ENCODE peak calls at places on chromosomes 4 and X, in seven cellular contexts. One of them, this sample, is unnamed.

GRCh38 chr4:43243433-43244116 is 351.1 kb downstream of the GRXCR1 start:
- DNase-seq in endothelial cell of umbilical vein: no peak
- DNase-seq in fibroblast of lung: no peak
- DNase-seq in ELF-1: no peak
- DNase-seq in NCI-H1694 treated with DMSO at 0.1 percent for 48 hours: no peak
- DNase-seq in Jurkat, Clone E6-1: no peak
- DNase-seq in progenitor cell of endocrine pancreas: no peak
- DNase-seq in this sample: no peak

GRCh38 chr4:152535236-152535902 is 523 bp downstream of the FBXW7 start:
- DNase-seq in progenitor cell of endocrine pancreas: peak; percentile 21
- DNase-seq in fibroblast of lung: no peak
- DNase-seq in ELF-1: no peak
- DNase-seq in Jurkat, Clone E6-1: no peak
- DNase-seq in endothelial cell of umbilical vein: no peak
- DNase-seq in NCI-H1694 treated with DMSO at 0.1 percent for 48 hours: no peak
- DNase-seq in this sample: no peak

GRCh38 chr4:71559957-71560541 is 221.2 kb downstream of the SLC4A4 start:
- DNase-seq in NCI-H1694 treated with DMSO at 0.1 percent for 48 hours: no peak
- DNase-seq in ELF-1: no peak
- DNase-seq in progenitor cell of endocrine pancreas: no peak
- DNase-seq in endothelial cell of umbilical vein: peak; percentile 41
- DNase-seq in Jurkat, Clone E6-1: no peak
- DNase-seq in fibroblast of lung: peak; percentile 89
- DNase-seq in this sample: no peak

GRCh38 chrX:55695227-55696018 is 22.1 kb upstream of the RRAGB start:
- DNase-seq in fibroblast of lung: no peak
- DNase-seq in progenitor cell of endocrine pancreas: no peak
- DNase-seq in endothelial cell of umbilical vein: no peak
- DNase-seq in NCI-H1694 treated with DMSO at 0.1 percent for 48 hours: no peak
- DNase-seq in Jurkat, Clone E6-1: peak; percentile 28
- DNase-seq in ELF-1: no peak
- DNase-seq in this sample: no peak

GRCh38 chr4:90152024-90152423 is 24.8 kb downstream of the CCSER1 start:
- DNase-seq in fibroblast of lung: no peak
- DNase-seq in progenitor cell of endocrine pancreas: no peak
- DNase-seq in Jurkat, Clone E6-1: no peak
- DNase-seq in endothelial cell of umbilical vein: no peak
- DNase-seq in ELF-1: no peak
- DNase-seq in NCI-H1694 treated with DMSO at 0.1 percent for 48 hours: no peak
- DNase-seq in this sample: no peak

GRCh38 chr4:13605330-13605729 is 22.2 kb downstream of the BOD1L1 start:
- DNase-seq in progenitor cell of endocrine pancreas: no peak
- DNase-seq in NCI-H1694 treated with DMSO at 0.1 percent for 48 hours: no peak
- DNase-seq in fibroblast of lung: peak; percentile 22
- DNase-seq in Jurkat, Clone E6-1: no peak
- DNase-seq in endothelial cell of umbilical vein: no peak
- DNase-seq in ELF-1: no peak
- DNase-seq in this sample: no peak

GRCh38 chrX:40996886-40997530 is 88.2 kb upstream of the USP9X start:
- DNase-seq in Jurkat, Clone E6-1: peak; percentile 55
- DNase-seq in NCI-H1694 treated with DMSO at 0.1 percent for 48 hours: peak; percentile 63
- DNase-seq in progenitor cell of endocrine pancreas: no peak
- DNase-seq in ELF-1: peak; percentile 63
- DNase-seq in fibroblast of lung: peak; percentile 85
- DNase-seq in endothelial cell of umbilical vein: peak; percentile 78
- DNase-seq in this sample: no peak

GRCh38 chr4:30746735-30747134 is 26.6 kb downstream of the PCDH7 start:
- DNase-seq in Jurkat, Clone E6-1: no peak
- DNase-seq in NCI-H1694 treated with DMSO at 0.1 percent for 48 hours: no peak
- DNase-seq in ELF-1: no peak
- DNase-seq in progenitor cell of endocrine pancreas: no peak
- DNase-seq in endothelial cell of umbilical vein: no peak
- DNase-seq in fibroblast of lung: no peak
- DNase-seq in this sample: no peak

GRCh38 chr4:65083076-65083475 is 587.2 kb downstream of the EPHA5 start:
- DNase-seq in fibroblast of lung: peak; percentile 77
- DNase-seq in endothelial cell of umbilical vein: no peak
- DNase-seq in Jurkat, Clone E6-1: no peak
- DNase-seq in NCI-H1694 treated with DMSO at 0.1 percent for 48 hours: no peak
- DNase-seq in ELF-1: peak; percentile 16
- DNase-seq in progenitor cell of endocrine pancreas: no peak
- DNase-seq in this sample: no peak

GRCh38 chrX:11953615-11954014 is 184.7 kb upstream of the FRMPD4 start:
- DNase-seq in progenitor cell of endocrine pancreas: no peak
- DNase-seq in fibroblast of lung: peak; percentile 94
- DNase-seq in endothelial cell of umbilical vein: no peak
- DNase-seq in NCI-H1694 treated with DMSO at 0.1 percent for 48 hours: no peak
- DNase-seq in Jurkat, Clone E6-1: no peak
- DNase-seq in ELF-1: peak; percentile 49
- DNase-seq in this sample: no peak

This sample was measured in HuH-7.5.